ENCODE peak calls at places on chromosomes 12 and 14, in ten cellular contexts. P is neural crest cell; I is lower leg skin; Q is psoas muscle; J is stimulated activated CD8-positive, alpha-beta memory T cell treated with anti-CD3 and anti-CD28 coated beads, Interleukin-15, amount 100 ng/mL, for 48 hours; R is OCI-LY7; A is tibial artery; V is cardiac muscle cell; M is cerebellum; Y is activated naive CD4-positive, alpha-beta T cell. N is an unnamed sample.

GRCh38 chr14:100328495-100329163 is 5.5 kb downstream of the SLC25A47 start:
- DNase-seq in I (no peak), R (no peak), A (no peak), Q (no peak), P (no peak), Y (no peak), M (no peak), V (no peak), J (no peak), N (no peak)

GRCh38 chr14:66662374-66662773 is 154.4 kb downstream of the GPHN start:
- DNase-seq in R (no peak), Y (no peak), I (no peak), M (no peak), P (no peak), Q (no peak), J (no peak), V (peak), A (no peak), N (no peak)

GRCh38 chr12:2650261-2651060 is 144.3 kb upstream of the FKBP4 start:
- DNase-seq in Y (no peak), R (no peak), V (no peak), J (no peak), A (peak), Q (no peak), P (no peak), M (no peak), I (no peak), N (no peak)

GRCh38 chr12:20602671-20603402 is 92.3 kb upstream of the SLCO1C1 start:
- DNase-seq in V (peak), A (no peak), R (no peak), Q (no peak), M (no peak), I (no peak), J (no peak), Y (no peak), P (no peak), N (no peak)

GRCh38 chr12:64824500-64825142 is at the start of gene TBC1D30:
- DNase-seq in R (no peak), I (no peak), J (no peak), V (peak), A (no peak), Q (no peak), P (peak), Y (no peak), M (peak), N (peak)

GRCh38 chr12:10363922-10364838 is 25.7 kb downstream of the KLRK1 start:
- DNase-seq in M (peak), V (peak), J (no peak), I (no peak), R (peak), Y (no peak), P (no peak), Q (peak), A (peak), N (peak)

GRCh38 chr14:64625363-64626232 is 75.8 kb downstream of the PPP1R36 start:
- DNase-seq in Y (no peak), V (no peak), Q (no peak), R (no peak), P (no peak), J (no peak), I (no peak), A (no peak), M (no peak), N (no peak)

GRCh38 chr12:93892431-93893210 is 215.4 kb downstream of the CRADD start:
- DNase-seq in R (no peak), I (no peak), P (peak), V (no peak), Q (no peak), M (no peak), A (no peak), J (no peak), Y (no peak), N (no peak)

GRCh38 chr14:96268426-96269358 is 12.7 kb downstream of the BDKRB1 start:
- DNase-seq in V (peak), J (no peak), Y (no peak), A (no peak), I (peak), M (peak), R (no peak), P (no peak), Q (peak), N (no peak)

GRCh38 chr14:25400607-25401206 is 350.8 kb upstream of the STXBP6 start:
- DNase-seq in A (no peak), J (no peak), V (peak), R (peak), M (no peak), I (peak), P (peak), Y (no peak), Q (no peak), N (peak)

GRCh38 chr12:34600592-34601462 is 578.5 kb downstream of the ALG10 start:
- DNase-seq in P (no peak), J (no peak), Q (peak), R (no peak), M (no peak), A (peak), V (no peak), I (no peak), Y (no peak), N (no peak)

GRCh38 chr12:19507823-19508222 is 68.5 kb downstream of the AEBP2 start:
- DNase-seq in M (no peak), J (no peak), Q (no peak), I (no peak), V (peak), Y (no peak), R (no peak), P (no peak), A (no peak), N (no peak)

GRCh38 chr14:105497671-105498429 is 6.8 kb downstream of the TEDC1 start:
- DNase-seq in M (no peak), Y (no peak), V (no peak), J (no peak), Q (peak), R (no peak), A (peak), I (no peak), P (no peak), N (no peak)

GRCh38 chr12:58781609-58782008 is 138.7 kb downstream of the LRIG3 start:
- DNase-seq in V (no peak), J (no peak), I (no peak), Q (no peak), P (no peak), A (no peak), Y (no peak), R (no peak), M (no peak), N (no peak)

GRCh38 chr12:93894391-93895095 is 217.4 kb downstream of the CRADD start:
- DNase-seq in Q (peak), R (no peak), A (peak), I (peak), Y (no peak), P (no peak), V (peak), J (no peak), M (peak), N (no peak)

GRCh38 chr12:28318273-28318672 is 128.0 kb downstream of the CCDC91 start:
- DNase-seq in Y (no peak), M (no peak), V (no peak), P (no peak), J (no peak), R (no peak), A (no peak), Q (no peak), I (no peak), N (no peak)

GRCh38 chr12:113136128-113136989 is 798 bp upstream of the RASAL1 start:
- DNase-seq in Y (no peak), P (no peak), A (no peak), J (peak), V (peak), R (peak), M (no peak), Q (no peak), I (no peak), N (no peak)

GRCh38 chr12:4628406-4628805 is 20.4 kb downstream of the AKAP3 start:
- DNase-seq in P (no peak), V (no peak), Y (no peak), A (no peak), M (no peak), I (no peak), J (no peak), R (no peak), Q (no peak), N (no peak)

GRCh38 chr12:116483959-116484699 is 75.1 kb upstream of the MAP1LC3B2 start:
- DNase-seq in A (no peak), Q (peak), V (peak), Y (no peak), J (no peak), P (no peak), M (no peak), I (no peak), R (no peak), N (no peak)

GRCh38 chr12:85466906-85467305 is 186.9 kb downstream of the ALX1 start:
- DNase-seq in A (no peak), M (no peak), R (no peak), Q (no peak), V (no peak), P (no peak), Y (no peak), J (no peak), I (no peak), N (no peak)

GRCh38 chr14:43539210-43539609 is 967.9 kb downstream of the FSCB start:
- DNase-seq in R (no peak), P (no peak), A (no peak), I (peak), V (peak), Q (no peak), M (no peak), Y (no peak), J (no peak), N (no peak)

GRCh38 chr14:92726933-92727262 is 21.5 kb downstream of the LGMN start:
- DNase-seq in I (no peak), A (no peak), P (no peak), Y (no peak), M (no peak), J (no peak), Q (no peak), V (no peak), R (no peak), N (no peak)

GRCh38 chr12:47222960-47223847 is 143.4 kb upstream of the AMIGO2 start:
- DNase-seq in Q (no peak), M (no peak), Y (no peak), J (no peak), A (no peak), V (peak), R (no peak), I (no peak), P (no peak), N (no peak)

GRCh38 chr12:74689071-74689655 is 151.5 kb downstream of the ATXN7L3B start:
- DNase-seq in P (no peak), Q (no peak), I (no peak), Y (no peak), V (peak), A (no peak), R (peak), M (peak), J (no peak), N (peak)

GRCh38 chr12:5379737-5380496 is 52.0 kb upstream of the NTF3 start:
- DNase-seq in M (peak), Y (no peak), Q (peak), R (no peak), J (no peak), P (no peak), A (no peak), I (no peak), V (no peak), N (no peak)

GRCh38 chr14:66471584-66471983 is 14.6 kb upstream of the CCDC196 start:
- DNase-seq in I (no peak), J (no peak), M (no peak), Q (no peak), Y (no peak), R (no peak), V (no peak), A (no peak), P (no peak), N (no peak)

GRCh38 chr12:50314629-50315312 is 31.5 kb upstream of the LIMA1 start:
- DNase-seq in Y (no peak), P (peak), R (peak), Q (no peak), M (peak), J (no peak), V (peak), A (no peak), I (no peak), N (peak)

GRCh38 chr12:31897791-31898503 is 61.3 kb upstream of the RESF1 start:
- DNase-seq in Q (no peak), J (no peak), R (peak), P (no peak), M (no peak), V (peak), A (no peak), I (no peak), Y (no peak), N (peak)

GRCh38 chr14:52950410-52950897 is 396 bp downstream of the FERMT2 start:
- DNase-seq in A (peak), P (peak), M (peak), Y (no peak), I (peak), V (peak), R (no peak), Q (peak), J (no peak), N (peak)

GRCh38 chr12:55707841-55708694 is at the start of gene ITGA7:
- DNase-seq in V (no peak), Y (no peak), Q (peak), M (peak), J (peak), P (peak), R (peak), I (no peak), A (peak), N (peak)

GRCh38 chr14:71063351-71063750 is 156.1 kb downstream of the PCNX1 start:
- DNase-seq in J (no peak), M (no peak), V (no peak), I (no peak), R (no peak), P (no peak), A (no peak), Q (no peak), Y (no peak), N (no peak)

GRCh38 chr14:72124171-72124570 is 191.9 kb downstream of the RGS6 start:
- DNase-seq in P (no peak), V (no peak), J (no peak), R (no peak), A (no peak), M (no peak), Y (no peak), I (no peak), Q (no peak), N (no peak)